ENCODE peak calls at places on chromosomes 11 and 22, in four cellular contexts. Y, K, B and T are unnamed samples.

GRCh38 chr11:1770528-1770927 is 6.8 kb upstream of the CTSD start:
- DNase-seq in Y (no peak), K (no peak), B (no peak), T (no peak)

GRCh38 chr22:39699631-39700348 is 129.2 kb downstream of the CACNA1I start:
- DNase-seq in B (no peak), Y (no peak), K (no peak), T (no peak)

GRCh38 chr11:78441956-78442355 is 24.3 kb upstream of the GAB2 start:
- DNase-seq in Y (no peak), B (no peak), K (no peak), T (no peak)

GRCh38 chr11:405323-405975 is 9.3 kb downstream of the SIGIRR start:
- DNase-seq in K (no peak), Y (no peak), B (no peak), T (no peak)

GRCh38 chr11:31956310-31956709 is 134.6 kb upstream of the RCN1 start:
- DNase-seq in Y (no peak), B (no peak), K (no peak), T (no peak)

GRCh38 chr22:23370251-23370650 is 189.9 kb downstream of the BCR start:
- DNase-seq in B (no peak), K (no peak), Y (no peak), T (no peak)

GRCh38 chr11:16350125-16350524 is 6.2 kb downstream of the SOX6 start:
- DNase-seq in B (no peak), K (no peak), Y (no peak), T (no peak)

GRCh38 chr11:79068356-79068755 is 372.5 kb downstream of the TENM4 start:
- DNase-seq in B (no peak), Y (no peak), K (no peak), T (no peak)

GRCh38 chr11:88357323-88358039 is 19.9 kb upstream of the CTSC start:
- DNase-seq in Y (no peak), K (peak; percentile 13), B (no peak), T (no peak)

GRCh38 chr11:9573775-9574555 is 495 bp downstream of the WEE1 start:
- DNase-seq in Y (no peak), B (no peak), K (no peak), T (no peak)

GRCh38 chr11:102280237-102280833 is 36.9 kb upstream of the BIRC3 start:
- DNase-seq in B (no peak), Y (no peak), K (no peak), T (no peak)

GRCh38 chr11:19087658-19088057 is 27.1 kb upstream of the MRGPRX2 start:
- DNase-seq in K (no peak), Y (no peak), B (peak; percentile 95), T (peak; percentile 49)

GRCh38 chr22:50473855-50474671 is 772 bp downstream of the SBF1 start:
- DNase-seq in K (no peak), B (no peak), Y (peak; percentile 38), T (no peak)

GRCh38 chr11:57778318-57779037 is 16.9 kb downstream of the CTNND1 start:
- DNase-seq in B (peak; percentile 93), K (peak; percentile 66), Y (no peak), T (peak; percentile 87)

GRCh38 chr11:62069961-62070919 is 53.6 kb upstream of the INCENP start:
- DNase-seq in K (no peak), B (no peak), Y (no peak), T (no peak)

GRCh38 chr22:17232406-17232805 is 13.2 kb upstream of the ADA2 start:
- DNase-seq in K (no peak), Y (no peak), B (no peak), T (no peak)

GRCh38 chr22:44869196-44869595 is 116.8 kb downstream of the ARHGAP8 start:
- DNase-seq in K (no peak), B (no peak), Y (no peak), T (no peak)

GRCh38 chr22:29043906-29044575 is 17.6 kb downstream of the C22orf31 start:
- DNase-seq in Y (no peak), B (peak; percentile 53), K (no peak), T (no peak)

GRCh38 chr11:28834877-28835276 is 726.7 kb downstream of the METTL15 start:
- DNase-seq in K (no peak), Y (no peak), B (peak; percentile 86), T (peak; percentile 63)

GRCh38 chr22:36017661-36018091 is 10.9 kb downstream of the RBFOX2 start:
- DNase-seq in B (no peak), K (peak; percentile 71), Y (no peak), T (no peak)

GRCh38 chr11:120830092-120830491 is 193.8 kb upstream of the TBCEL start:
- DNase-seq in K (no peak), B (no peak), Y (no peak), T (no peak)

GRCh38 chr11:108543316-108543955 is 45.3 kb upstream of the POGLUT3 start:
- DNase-seq in Y (no peak), B (no peak), K (no peak), T (no peak)

GRCh38 chr11:74672332-74672955 is 58.8 kb downstream of the CHRDL2 start:
- DNase-seq in Y (no peak), B (no peak), K (no peak), T (no peak)